ENCODE peak calls at places on chromosomes 1 and 21, in five cellular contexts. D is aorta; B is effector memory CD4-positive, alpha-beta T cell; R is GM23248; S is tibial nerve. V is an unnamed sample.

GRCh38 chr1:236425031-236425663 is 31.1 kb downstream of the EDARADD start:
- DNase-seq in R (no peak), D (no peak), S (no peak), B (no peak), V (no peak)

GRCh38 chr1:234362558-234362957 is 10.7 kb upstream of the COA6 start:
- DNase-seq in S (no peak), B (no peak), D (no peak), R (no peak), V (no peak)

GRCh38 chr1:51898090-51898734 is 19.7 kb upstream of the NRDC start:
- DNase-seq in S (no peak), D (no peak), R (peak), B (no peak), V (peak)

GRCh38 chr1:153488731-153489130 is 28.3 kb upstream of the S100A7 start:
- DNase-seq in R (peak), D (peak), B (no peak), S (no peak), V (no peak)

GRCh38 chr1:67009792-67010191 is 44.2 kb downstream of the SLC35D1 start:
- DNase-seq in D (no peak), B (no peak), S (no peak), R (no peak), V (no peak)

GRCh38 chr21:29145354-29145782 is 14.9 kb downstream of the MAP3K7CL start:
- DNase-seq in D (peak), B (no peak), R (peak), S (no peak), V (peak)

GRCh38 chr1:63913533-63913932 is 139.7 kb downstream of the ROR1 start:
- DNase-seq in B (no peak), R (no peak), D (no peak), S (no peak), V (no peak)

GRCh38 chr1:225897595-225898514 is 8.9 kb upstream of the LEFTY1 start:
- DNase-seq in R (no peak), D (no peak), B (no peak), S (no peak), V (no peak)

GRCh38 chr1:966603-967295 is 467 bp downstream of the PLEKHN1 start:
- DNase-seq in D (peak), B (peak), R (peak), S (peak), V (peak)

GRCh38 chr1:55539652-55540512 is 324.7 kb upstream of the USP24 start:
- DNase-seq in D (no peak), R (no peak), S (no peak), B (no peak), V (no peak)

GRCh38 chr1:161840363-161840762 is 74.2 kb downstream of the ATF6 start:
- DNase-seq in R (peak), S (no peak), B (no peak), D (no peak), V (no peak)

GRCh38 chr1:1425753-1426495 is 4.8 kb upstream of the ANKRD65 start:
- DNase-seq in B (no peak), R (no peak), S (no peak), D (peak), V (no peak)

GRCh38 chr1:22258696-22259095 is 115.8 kb upstream of the WNT4 start:
- DNase-seq in R (no peak), B (no peak), S (no peak), D (no peak), V (peak)

GRCh38 chr1:235613617-235614016 is 36.0 kb downstream of the GNG4 start:
- DNase-seq in R (no peak), B (no peak), S (no peak), D (no peak), V (no peak)

GRCh38 chr1:44417351-44418021 is 12.4 kb downstream of the RNF220 start:
- DNase-seq in S (no peak), R (peak), B (no peak), D (no peak), V (peak)

GRCh38 chr1:53303175-53303574 is 24.7 kb downstream of the LRP8 start:
- DNase-seq in D (no peak), R (no peak), S (no peak), B (no peak), V (no peak)

GRCh38 chr1:56437959-56438358 is 141.4 kb downstream of the PLPP3 start:
- DNase-seq in B (no peak), D (no peak), S (no peak), R (peak), V (no peak)

GRCh38 chr1:89464008-89464407 is 60.6 kb upstream of the LRRC8B start:
- DNase-seq in D (no peak), S (no peak), B (no peak), R (no peak), V (no peak)

GRCh38 chr1:32997381-32997891 is 32.8 kb upstream of the RNF19B start:
- DNase-seq in R (peak), D (no peak), S (no peak), B (no peak), V (peak)

GRCh38 chr1:50458507-50458906 is 35.3 kb upstream of the DMRTA2 start:
- DNase-seq in D (no peak), B (no peak), R (no peak), S (no peak), V (no peak)

DNA sequence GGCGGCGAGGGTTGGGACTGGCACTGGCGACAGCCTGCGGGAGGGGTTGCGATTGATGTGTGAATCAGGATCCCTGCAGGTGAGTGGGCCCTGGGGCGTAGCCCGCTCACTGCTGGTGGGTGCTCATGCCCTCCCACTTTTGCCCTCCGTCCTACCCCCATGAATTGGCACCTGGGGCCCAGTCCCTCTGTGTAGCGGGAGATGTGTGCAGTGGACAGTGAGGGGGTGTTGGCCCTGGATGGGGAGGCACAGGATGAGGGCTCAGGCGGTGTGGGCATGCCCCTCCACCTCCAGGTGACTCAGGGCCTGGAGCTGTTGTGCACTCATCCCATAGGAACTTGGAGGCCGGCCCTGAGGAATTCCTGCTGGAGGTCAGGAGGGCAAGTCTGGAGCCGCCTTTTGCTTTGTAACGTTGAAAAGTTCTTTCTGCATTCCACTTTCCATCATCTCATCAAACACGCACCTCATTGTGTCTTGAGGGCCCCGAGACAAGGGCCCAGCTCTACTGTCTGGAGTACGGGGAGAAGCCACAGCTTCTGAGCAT is 3.0 kb downstream of the PEAR1 start:
- DNase-seq in D (peak), B (no peak), R (peak), S (no peak), V (peak)
- H3K27ac ChIP-seq in D (no peak), B (no peak), R (peak), S (peak), V (peak)

GRCh38 chr1:94929816-94930215 is 2.9 kb upstream of the CNN3 start:
- DNase-seq in S (no peak), B (no peak), R (no peak), D (no peak), V (no peak)
- H3K4me3 ChIP-seq in S (peak), B (no peak), R (no peak), D (peak), V (no peak)

DNA sequence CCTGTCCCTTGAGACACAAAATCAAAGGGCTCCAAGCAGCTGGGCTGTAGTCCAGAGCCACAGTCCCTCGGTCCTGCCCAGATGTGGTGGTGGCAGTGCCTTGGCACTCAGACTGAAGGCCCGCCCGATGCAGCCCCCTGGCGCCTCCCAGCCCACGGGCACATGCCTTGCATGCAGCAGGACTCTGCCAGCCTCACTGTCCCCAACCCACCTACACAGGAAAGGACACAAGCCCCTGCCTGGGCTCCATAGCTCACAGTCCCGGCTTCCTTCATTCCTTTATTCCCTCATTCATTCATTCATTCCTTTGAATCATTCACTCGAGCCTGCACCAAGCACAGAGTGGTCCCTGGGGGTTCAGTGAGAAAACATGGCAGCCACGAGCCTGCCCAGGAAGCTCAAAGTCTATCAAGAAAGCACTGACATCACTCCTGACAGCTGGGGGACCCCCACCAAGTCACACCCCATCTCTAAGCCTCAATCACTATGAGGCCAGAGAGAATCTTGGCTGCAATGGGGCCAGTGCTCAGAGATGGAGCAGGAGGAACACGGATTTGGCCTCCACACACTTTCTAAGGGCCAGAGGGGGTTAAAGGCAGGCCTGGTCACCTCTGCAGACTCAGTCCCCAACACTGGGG is 5.8 kb downstream of the SDC3 start:
- DNase-seq in B (no peak), R (no peak), D (peak), S (no peak), V (no peak)
- H3K27ac ChIP-seq in B (no peak), R (no peak), D (peak), S (peak), V (no peak)

GRCh38 chr1:38558476-38559179 is 300.9 kb downstream of the RRAGC start:
- DNase-seq in R (no peak), B (no peak), D (no peak), S (no peak), V (no peak)
- H3K4me3 ChIP-seq in R (no peak), B (no peak), D (no peak), S (no peak), V (no peak)

GRCh38 chr1:54378157-54378883 is 27.9 kb downstream of the SSBP3 start:
- DNase-seq in R (no peak), D (no peak), B (no peak), S (no peak), V (no peak)

GRCh38 chr1:54377040-54377691 is 29.0 kb downstream of the SSBP3 start:
- DNase-seq in D (no peak), S (no peak), R (peak), B (no peak), V (no peak)

GRCh38 chr1:54374766-54375165 is 31.4 kb downstream of the SSBP3 start:
- DNase-seq in B (no peak), R (no peak), S (no peak), D (no peak), V (no peak)

GRCh38 chr1:54375331-54376084 is 30.7 kb downstream of the SSBP3 start:
- DNase-seq in D (no peak), S (no peak), R (no peak), B (no peak), V (no peak)

DNA sequence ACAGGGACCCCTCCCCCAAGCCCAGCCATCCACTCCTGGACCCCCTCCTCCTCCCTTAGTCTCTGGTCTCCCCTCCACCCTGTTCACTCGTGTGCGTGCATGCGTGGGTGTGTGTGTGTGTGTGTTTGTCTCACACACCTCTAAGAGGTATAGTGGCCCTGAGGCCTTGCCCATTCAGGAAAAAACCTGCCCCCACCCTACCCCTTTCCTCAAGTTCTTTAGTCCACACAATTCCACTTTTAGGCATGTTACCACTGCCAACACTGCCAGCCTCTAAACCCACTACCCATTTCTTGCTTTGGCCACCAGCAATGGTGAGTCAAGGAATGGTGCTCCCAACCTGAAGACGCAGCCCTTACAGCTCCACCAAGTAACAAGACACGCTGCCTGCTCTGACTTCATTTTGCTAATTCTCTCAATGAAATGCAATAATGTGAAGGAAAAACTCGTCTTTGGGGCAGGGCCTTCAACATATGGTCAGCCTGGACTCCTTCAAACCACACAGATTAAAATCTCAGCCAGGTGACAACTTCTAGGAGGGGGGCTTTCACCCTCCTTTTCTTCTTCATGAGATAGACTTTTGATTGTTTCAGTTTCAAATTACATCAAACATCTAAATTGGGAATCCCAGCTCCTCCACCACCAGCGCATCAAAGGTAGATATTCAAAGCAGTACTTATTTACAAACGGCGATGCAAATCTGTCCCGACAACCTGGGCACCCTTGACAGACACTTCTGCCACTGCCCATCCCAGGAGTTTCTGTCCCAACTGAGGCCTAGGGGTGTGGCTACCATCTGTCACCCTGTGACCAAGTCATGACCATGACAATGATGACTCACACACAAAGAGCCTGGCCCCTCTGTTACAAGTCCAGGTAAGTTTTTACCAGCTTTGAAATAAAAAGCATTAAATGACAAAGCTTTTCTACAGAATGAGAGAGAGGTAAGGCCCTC is 29.8 kb downstream of the SSBP3 start:
- DNase-seq in S (no peak), B (no peak), D (no peak), R (no peak), V (no peak)
- H3K27ac ChIP-seq in S (no peak), B (no peak), D (no peak), R (no peak), V (no peak)

V was measured in brain microvascular endothelial cell.